ENCODE peak calls at places on chromosome 13, in six cellular contexts. L is fibroblast of lung, F is DND-41, H is IMR-90, A is mammary epithelial cell, J is SK-N-SH. V is an unnamed sample.

GRCh38 chr13:75372517-75372916 is 109.5 kb downstream of the TBC1D4 start:
- DNase-seq in L (no peak), F (peak; percentile 7), H (peak; percentile 62), A (no peak), J (peak; percentile 42), V (peak; percentile 46)

GRCh38 chr13:41995946-41996345 is 35.0 kb upstream of the VWA8 start:
- DNase-seq in L (peak; percentile 90), F (peak; percentile 22), H (peak; percentile 75), A (peak; percentile 85), J (no peak), V (no peak)

GRCh38 chr13:21741396-21741795 is 70.5 kb downstream of the FGF9 start:
- DNase-seq in L (no peak), F (no peak), H (no peak), A (no peak), J (no peak), V (no peak)

GRCh38 chr13:93262729-93263128 is 36.1 kb downstream of the GPC6 start:
- DNase-seq in L (peak; percentile 90), F (no peak), H (peak; percentile 85), A (peak; percentile 71), J (no peak), V (no peak)

GRCh38 chr13:50320297-50320862 is 305.1 kb downstream of the KCNRG start:
- DNase-seq in L (peak; percentile 84), F (no peak), H (peak; percentile 54), A (peak; percentile 40), J (no peak), V (no peak)

GRCh38 chr13:73216381-73216831 is 157.6 kb downstream of the KLF5 start:
- DNase-seq in L (peak; percentile 65), F (no peak), H (no peak), A (peak; percentile 83), J (no peak), V (no peak)

GRCh38 chr13:21752501-21752900 is 81.6 kb downstream of the FGF9 start:
- DNase-seq in L (no peak), F (no peak), H (no peak), A (no peak), J (no peak), V (no peak)

GRCh38 chr13:48919750-48920149 is 56.0 kb upstream of the FNDC3A start:
- DNase-seq in L (no peak), F (no peak), H (no peak), A (no peak), J (no peak), V (no peak)

GRCh38 chr13:22080832-22081231 is 410.0 kb downstream of the FGF9 start:
- DNase-seq in L (no peak), F (no peak), H (no peak), A (no peak), J (no peak), V (no peak)

GRCh38 chr13:20426766-20427448 is 98.8 kb downstream of the CRYL1 start:
- DNase-seq in L (no peak), F (no peak), H (peak; percentile 32), A (no peak), J (no peak), V (no peak)

GRCh38 chr13:32427852-32428580 is at the start of gene N4BP2L1:
- DNase-seq in L (peak; percentile 33), F (peak; percentile 90), H (no peak), A (peak; percentile 31), J (peak; percentile 87), V (peak; percentile 25)
- H3K9ac ChIP-seq in L (peak within 1 kb of the TSS; percentile 70), F (peak within 1 kb of the TSS; percentile 96), H (peak within 1 kb of the TSS; percentile 15), A (no peak within 1 kb of the TSS), J (peak within 1 kb of the TSS; percentile 48), V (no peak within 1 kb of the TSS)

DNA sequence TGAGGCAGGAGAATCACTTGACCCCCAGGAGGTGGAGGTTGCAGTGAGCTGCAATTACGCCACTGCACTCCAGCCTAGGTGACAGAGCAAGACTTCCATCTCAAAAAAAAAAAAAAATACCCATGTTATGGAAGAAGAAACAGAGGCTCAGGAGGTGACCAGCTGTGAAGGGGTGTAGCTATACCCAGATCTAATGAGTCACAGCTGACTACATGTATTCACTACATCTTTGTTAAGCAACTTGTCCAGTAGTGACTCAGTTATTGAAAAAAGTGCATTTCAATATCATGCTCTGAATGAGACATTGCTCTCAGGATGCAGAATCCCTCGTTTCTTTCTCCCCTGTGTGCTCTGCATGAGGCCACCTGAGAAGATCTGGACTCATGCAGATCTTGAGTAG is 16.1 kb upstream of the SPART start:
- DNase-seq in L (peak; percentile 92), F (no peak), H (peak; percentile 91), A (peak; percentile 90), J (no peak), V (no peak)
- H3K4me3 ChIP-seq in L (no peak overlapping the region), F (no peak overlapping the region), H (no peak overlapping the region), A (no peak overlapping the region), J (no peak overlapping the region), V (no peak overlapping the region)

GRCh38 chr13:109644956-109645355 is 141.4 kb downstream of the IRS2 start:
- DNase-seq in L (no peak), F (no peak), H (no peak), A (no peak), J (no peak), V (no peak)

GRCh38 chr13:109647699-109648098 is 138.7 kb downstream of the IRS2 start:
- DNase-seq in L (no peak), F (no peak), H (no peak), A (no peak), J (no peak), V (no peak)

GRCh38 chr13:109645831-109646230 is 140.6 kb downstream of the IRS2 start:
- DNase-seq in L (no peak), F (no peak), H (no peak), A (no peak), J (no peak), V (no peak)

GRCh38 chr13:109647046-109647445 is 139.3 kb downstream of the IRS2 start:
- DNase-seq in L (peak; percentile 15), F (no peak), H (no peak), A (peak; percentile 51), J (no peak), V (peak; percentile 35)

DNA sequence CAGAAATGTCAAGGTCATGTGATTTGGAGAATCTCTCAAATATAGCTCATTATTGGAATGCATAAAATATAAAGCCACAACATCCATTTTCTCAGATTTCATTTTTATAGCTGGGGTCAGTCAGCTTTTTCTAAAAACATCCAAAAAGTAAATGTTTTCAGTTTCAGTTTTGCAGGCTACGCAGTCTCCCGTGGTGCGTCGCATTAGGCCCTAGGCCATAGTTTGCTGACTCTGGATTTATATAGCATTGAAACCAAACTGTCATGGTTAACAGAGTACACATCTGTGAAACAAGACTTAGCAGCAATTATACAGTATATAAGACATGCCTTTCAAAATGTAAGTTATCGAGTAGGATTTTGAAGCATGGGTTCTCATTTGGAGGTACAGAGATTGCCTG is 140.0 kb downstream of the IRS2 start:
- DNase-seq in L (no peak), F (no peak), H (no peak), A (no peak), J (no peak), V (no peak)
- H3K9ac ChIP-seq in L (no peak overlapping the region), F (no peak overlapping the region), H (no peak overlapping the region), A (no peak overlapping the region), J (no peak overlapping the region), V (no peak overlapping the region)

GRCh38 chr13:51644649-51645048 is 60.4 kb downstream of the WDFY2 start:
- DNase-seq in L (peak; percentile 73), F (no peak), H (peak; percentile 21), A (peak; percentile 40), J (no peak), V (no peak)
- H3K4me3 ChIP-seq in L (peak overlapping the region; percentile 12), F (no peak overlapping the region), H (no peak overlapping the region), A (no peak overlapping the region), J (no peak overlapping the region), V (no peak overlapping the region)

GRCh38 chr13:114062341-114062740 is 70.1 kb downstream of the RASA3 start:
- DNase-seq in L (no peak), F (no peak), H (no peak), A (no peak), J (no peak), V (no peak)
- H3K9ac ChIP-seq in L (peak overlapping the region; percentile 7), F (no peak overlapping the region), H (no peak overlapping the region), A (no peak overlapping the region), J (no peak overlapping the region), V (no peak overlapping the region)

GRCh38 chr13:98752111-98752941 is at the start of gene SLC15A1:
- DNase-seq in L (no peak), F (no peak), H (no peak), A (no peak), J (peak; percentile 70), V (peak; percentile 33)

GRCh38 chr13:98752942-98753290 is 444 bp upstream of the SLC15A1 start:
- DNase-seq in L (no peak), F (no peak), H (no peak), A (no peak), J (no peak), V (no peak)

GRCh38 chr13:98749501-98749900 is 3.0 kb downstream of the SLC15A1 start:
- DNase-seq in L (peak; percentile 85), F (no peak), H (peak; percentile 60), A (no peak), J (no peak), V (no peak)

GRCh38 chr13:98755116-98755515 is 2.6 kb upstream of the SLC15A1 start:
- DNase-seq in L (no peak), F (no peak), H (no peak), A (no peak), J (no peak), V (no peak)

GRCh38 chr13:98751397-98752110 is 918 bp downstream of the SLC15A1 start:
- DNase-seq in L (peak; percentile 33), F (no peak), H (peak; percentile 5), A (no peak), J (peak; percentile 28), V (peak; percentile 43)
- H3K4me3 ChIP-seq in L (no peak overlapping the region), F (no peak overlapping the region), H (no peak overlapping the region), A (no peak overlapping the region), J (peak overlapping the region; percentile 36), V (peak overlapping the region; percentile 57)

GRCh38 chr13:110300090-110300815 is 6.7 kb downstream of the COL4A1 start:
- DNase-seq in L (no peak), F (no peak), H (peak; percentile 69), A (no peak), J (no peak), V (no peak)

GRCh38 chr13:110302154-110302553 is 4.8 kb downstream of the COL4A1 start:
- DNase-seq in L (no peak), F (no peak), H (no peak), A (no peak), J (no peak), V (no peak)

GRCh38 chr13:110301083-110301482 is 5.9 kb downstream of the COL4A1 start:
- DNase-seq in L (no peak), F (no peak), H (no peak), A (no peak), J (no peak), V (no peak)

GRCh38 chr13:110302986-110303385 is 4.0 kb downstream of the COL4A1 start:
- DNase-seq in L (no peak), F (no peak), H (no peak), A (no peak), J (no peak), V (no peak)

GRCh38 chr13:110301606-110302131 is 5.3 kb downstream of the COL4A1 start:
- DNase-seq in L (peak; percentile 83), F (no peak), H (peak; percentile 90), A (no peak), J (no peak), V (peak; percentile 46)
- H3K9ac ChIP-seq in L (no peak overlapping the region), F (no peak overlapping the region), H (peak overlapping the region; percentile 10), A (no peak overlapping the region), J (no peak overlapping the region), V (no peak overlapping the region)